ENCODE peak calls at places on chromosome 7, in five cellular contexts. X is non-pigmented ciliary epithelial cell, W is substantia nigra, J is NCI-H748 treated with DMSO at 0.1 percent for 48 hours, R is MCF 10A. O is an unnamed sample.

GRCh38 chr7:130961128-130961601 is 227.2 kb upstream of the KLF14 start:
- DNase-seq in J (no peak), X (no peak), W (no peak), R (peak), O (no peak)

GRCh38 chr7:122438001-122438400 is 133.5 kb upstream of the FEZF1 start:
- DNase-seq in J (peak), X (no peak), R (no peak), W (no peak), O (peak)

GRCh38 chr7:13910805-13911551 is 78.5 kb downstream of the ETV1 start:
- DNase-seq in R (no peak), J (no peak), W (no peak), X (no peak), O (no peak)

GRCh38 chr7:126637538-126637937 is 615.2 kb downstream of the GRM8 start:
- DNase-seq in X (no peak), W (no peak), J (no peak), R (no peak), O (no peak)

GRCh38 chr7:5216931-5217330 is 26.9 kb downstream of the WIPI2 start:
- DNase-seq in R (no peak), J (no peak), W (no peak), X (no peak), O (no peak)

GRCh38 chr7:100568936-100569844 is 4.5 kb downstream of the SAP25 start:
- DNase-seq in W (peak), R (peak), X (no peak), J (peak), O (peak)

GRCh38 chr7:103714377-103714927 is 268.4 kb upstream of the SLC26A5 start:
- DNase-seq in X (no peak), J (no peak), W (no peak), R (no peak), O (no peak)

GRCh38 chr7:115838829-115839228 is 191.7 kb downstream of the TFEC start:
- DNase-seq in X (no peak), R (no peak), W (no peak), J (no peak), O (no peak)

GRCh38 chr7:71718563-71718962 is 586.6 kb downstream of the GALNT17 start:
- DNase-seq in R (no peak), X (no peak), J (no peak), W (no peak), O (no peak)

GRCh38 chr7:124457841-124458240 is 307.8 kb downstream of the GPR37 start:
- DNase-seq in X (no peak), W (no peak), R (peak), J (no peak), O (no peak)

GRCh38 chr7:88759216-88759955 is at the start of gene ZNF804B:
- DNase-seq in W (no peak), R (no peak), X (no peak), J (no peak), O (no peak)

GRCh38 chr7:36092221-36092771 is 60.8 kb upstream of the EEPD1 start:
- DNase-seq in X (no peak), J (no peak), R (no peak), W (no peak), O (no peak)

GRCh38 chr7:105675873-105676484 is 94.7 kb upstream of the EFCAB10 start:
- DNase-seq in R (no peak), J (no peak), W (no peak), X (no peak), O (peak)

GRCh38 chr7:64541438-64542359 is 21.2 kb downstream of the ZNF680 start:
- DNase-seq in W (no peak), X (no peak), R (peak), J (no peak), O (no peak)

GRCh38 chr7:2175514-2175913 is 57.2 kb downstream of the MAD1L1 start:
- DNase-seq in J (no peak), W (no peak), R (peak), X (peak), O (no peak)